ENCODE peak calls at places on chromosomes 12 and 14, in six cellular contexts. Z is Calu3, W is fibroblast of villous mesenchyme, M is left ventricle myocardium inferior, N is lower leg skin, V is AG09309. S is an unnamed sample.

GRCh38 chr12:55850893-55851292 is 8.2 kb upstream of the MMP19 start:
- DNase-seq in Z (no peak), W (peak), M (no peak), N (no peak), V (no peak), S (no peak)

GRCh38 chr14:103742499-103743255 is 27.1 kb downstream of the ZFYVE21 start:
- DNase-seq in Z (no peak), W (no peak), M (no peak), N (no peak), V (no peak), S (no peak)

GRCh38 chr12:111313833-111314259 is 55.0 kb downstream of the PHETA1 start:
- DNase-seq in Z (peak), W (peak), M (peak), N (peak), V (peak), S (peak)

GRCh38 chr14:74843653-74844052 is 32.3 kb downstream of the PROX2 start:
- DNase-seq in Z (no peak), W (peak), M (no peak), N (no peak), V (no peak), S (no peak)

GRCh38 chr12:122841544-122842321 is 6.5 kb downstream of the HIP1R start:
- DNase-seq in Z (peak), W (peak), M (no peak), N (no peak), V (no peak), S (no peak)

GRCh38 chr14:31934767-31935266 is 142.3 kb upstream of the ARHGAP5 start:
- DNase-seq in Z (peak), W (peak), M (peak), N (peak), V (no peak), S (no peak)

GRCh38 chr14:105050551-105050897 is 14.7 kb downstream of the GPR132 start:
- DNase-seq in Z (peak), W (peak), M (no peak), N (no peak), V (no peak), S (no peak)

GRCh38 chr14:23183479-23183878 is at the start of gene SLC7A8:
- DNase-seq in Z (no peak), W (no peak), M (peak), N (peak), V (no peak), S (no peak)

GRCh38 chr14:68084256-68084655 is 264.7 kb downstream of the RAD51B start:
- DNase-seq in Z (peak), W (peak), M (no peak), N (no peak), V (no peak), S (no peak)
- TF ChIP-seq CTCF in Z (peak), W (peak), M (peak), N (no peak), V (peak), S (peak)

GRCh38 chr14:80356413-80356812 is 145.1 kb upstream of the DIO2 start:
- DNase-seq in Z (peak), W (peak), M (no peak), N (no peak), V (no peak), S (no peak)
- TF ChIP-seq CTCF in Z (no peak), W (peak), M (no peak), N (no peak), V (peak), S (peak)

DNA sequence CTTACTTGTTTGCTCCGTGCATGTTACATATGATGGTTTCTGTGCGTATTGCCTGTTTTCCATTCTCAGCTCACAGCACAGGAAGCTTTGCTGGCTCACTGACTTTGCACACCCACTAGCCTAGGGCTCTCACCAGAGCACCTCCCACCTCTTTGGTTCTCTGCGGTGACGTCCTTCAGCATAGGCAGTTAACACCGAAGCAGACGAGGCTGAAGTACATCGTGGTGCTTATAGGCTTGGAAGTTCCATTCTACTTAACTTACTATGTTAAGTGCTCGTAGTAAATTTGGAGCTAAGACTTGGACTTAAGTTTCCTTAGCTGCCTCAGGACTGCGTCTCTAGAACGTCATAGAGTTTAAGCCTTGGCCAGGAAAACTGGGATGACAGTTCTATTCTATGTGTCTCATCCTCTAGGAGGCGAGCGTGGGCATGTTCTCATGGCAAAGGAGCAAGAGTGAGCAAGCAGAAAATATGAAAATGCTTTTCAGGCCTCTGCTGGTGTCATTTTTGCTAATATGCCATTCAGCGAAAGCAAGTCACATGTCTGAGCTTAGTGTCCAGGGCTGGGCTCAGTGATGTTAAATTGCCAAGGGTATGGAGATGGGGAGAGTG is 57.4 kb downstream of the NRXN3 start:
- DNase-seq in Z (no peak), W (no peak), M (no peak), N (no peak), V (no peak), S (no peak)
- TF ChIP-seq CTCF in Z (no peak), W (no peak), M (no peak), N (no peak), V (no peak), S (no peak)

GRCh38 chr14:96051642-96052540 is 12.7 kb downstream of the C14orf132 start:
- DNase-seq in Z (peak), W (no peak), M (no peak), N (no peak), V (no peak), S (no peak)
- TF ChIP-seq CTCF in Z (peak), W (peak), M (no peak), N (no peak), V (no peak), S (peak)

GRCh38 chr12:77553976-77554619 is 276.6 kb upstream of the NAV3 start:
- DNase-seq in Z (no peak), W (no peak), M (no peak), N (no peak), V (no peak), S (peak)
- TF ChIP-seq CTCF in Z (no peak), W (no peak), M (no peak), N (no peak), V (no peak), S (no peak)

DNA sequence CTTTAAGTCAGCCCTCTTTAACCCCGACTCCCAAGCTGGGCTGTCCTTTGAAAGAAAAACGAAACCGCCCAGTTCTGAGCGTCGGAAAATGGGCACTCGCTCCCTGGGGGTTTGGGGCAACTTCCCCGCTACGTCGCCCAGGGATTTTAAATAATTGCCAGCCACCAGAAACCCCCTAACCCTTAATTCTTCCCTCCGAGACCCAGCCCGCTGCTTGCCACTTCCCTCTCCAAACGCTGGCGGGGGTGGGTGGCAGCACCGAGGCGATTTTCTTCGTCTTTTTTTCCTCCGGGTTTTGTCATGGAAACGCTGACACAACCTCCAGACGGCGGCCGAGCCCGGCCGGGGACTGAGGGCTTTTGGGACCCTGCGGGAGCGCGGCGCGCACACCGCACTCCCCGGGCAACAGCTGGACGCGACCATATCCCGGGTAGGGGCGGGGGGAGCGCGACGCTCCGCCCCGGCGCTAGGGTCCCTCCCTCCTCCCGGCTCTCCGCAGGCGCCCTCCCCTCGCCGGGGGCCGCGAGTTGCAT is at the start of gene CHST11:
- DNase-seq in Z (peak), W (peak), M (peak), N (peak), V (peak), S (peak)
- TF ChIP-seq CTCF in Z (no peak), W (peak), M (peak), N (no peak), V (peak), S (peak)

GRCh38 chr14:21917699-21918436 is 244.2 kb upstream of the OR4E1 start:
- DNase-seq in Z (peak), W (peak), M (no peak), N (no peak), V (no peak), S (no peak)
- TF ChIP-seq CTCF in Z (no peak), W (peak), M (peak), N (no peak), V (peak), S (peak)

GRCh38 chr12:42568952-42569916 is 20.3 kb downstream of the PRICKLE1 start:
- DNase-seq in Z (no peak), W (peak), M (no peak), N (no peak), V (no peak), S (no peak)
- TF ChIP-seq CTCF in Z (no peak), W (peak), M (peak), N (no peak), V (peak), S (peak)

DNA sequence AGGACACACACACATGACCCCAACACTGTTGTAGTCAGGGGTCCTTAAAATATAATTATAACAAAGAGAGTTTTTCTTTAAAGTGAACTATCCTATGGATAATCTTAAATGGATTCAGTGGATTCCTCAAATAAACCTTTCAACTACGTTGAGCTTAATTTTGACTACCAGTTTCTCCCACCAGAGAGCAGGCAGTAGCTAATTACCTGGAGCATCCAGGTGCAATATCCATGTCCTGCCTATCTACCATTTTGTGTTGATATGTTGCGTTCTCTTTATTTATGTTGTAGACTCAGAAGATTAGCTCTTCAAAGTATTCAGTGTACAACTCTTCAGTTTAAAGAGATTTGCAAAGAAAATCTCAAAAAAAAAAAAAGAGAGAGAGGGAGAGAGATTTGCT is 127.2 kb upstream of the GZMB start:
- DNase-seq in Z (no peak), W (no peak), M (no peak), N (no peak), V (no peak), S (no peak)
- TF ChIP-seq CTCF in Z (no peak), W (no peak), M (no peak), N (no peak), V (no peak), S (no peak)